ENCODE peak calls at places on chromosomes 5 and 9, in four cellular contexts. J, Z, U and D are unnamed samples.
A peak's percentile ranks its signal among the peaks of the same experiment; 100 is the strongest.

GRCh38 chr9:7358876-7359275 is 440.7 kb downstream of the DMAC1 start:
- DNase-seq in J (no peak), Z (no peak), U (no peak), D (no peak)

GRCh38 chr5:154972476-154973080 is 31.7 kb downstream of the MRPL22 start:
- DNase-seq in J (no peak), Z (peak; percentile 35), U (no peak), D (peak; percentile 55)

GRCh38 chr5:145991044-145991575 is 54.7 kb downstream of the SH3RF2 start:
- DNase-seq in J (no peak), Z (no peak), U (no peak), D (no peak)

GRCh38 chr5:84239509-84239908 is 145.2 kb downstream of the EDIL3 start:
- DNase-seq in J (no peak), Z (no peak), U (no peak), D (no peak)

GRCh38 chr5:41695920-41696582 is 174.2 kb downstream of the OXCT1 start:
- DNase-seq in J (no peak), Z (no peak), U (no peak), D (peak; percentile 17)

GRCh38 chr5:103587185-103587748 is 24.7 kb upstream of the NUDT12 start:
- DNase-seq in J (no peak), Z (peak; percentile 9), U (no peak), D (no peak)

GRCh38 chr5:175713930-175714329 is 56.1 kb downstream of the HRH2 start:
- DNase-seq in J (no peak), Z (no peak), U (no peak), D (no peak)

GRCh38 chr9:136306691-136307208 is 2.9 kb upstream of the CCDC187 start:
- DNase-seq in J (peak; percentile 44), Z (no peak), U (no peak), D (peak; percentile 52)

GRCh38 chr9:21993893-21994525 is at the start of gene CDKN2A:
- DNase-seq in J (no peak), Z (no peak), U (no peak), D (no peak)

DNA sequence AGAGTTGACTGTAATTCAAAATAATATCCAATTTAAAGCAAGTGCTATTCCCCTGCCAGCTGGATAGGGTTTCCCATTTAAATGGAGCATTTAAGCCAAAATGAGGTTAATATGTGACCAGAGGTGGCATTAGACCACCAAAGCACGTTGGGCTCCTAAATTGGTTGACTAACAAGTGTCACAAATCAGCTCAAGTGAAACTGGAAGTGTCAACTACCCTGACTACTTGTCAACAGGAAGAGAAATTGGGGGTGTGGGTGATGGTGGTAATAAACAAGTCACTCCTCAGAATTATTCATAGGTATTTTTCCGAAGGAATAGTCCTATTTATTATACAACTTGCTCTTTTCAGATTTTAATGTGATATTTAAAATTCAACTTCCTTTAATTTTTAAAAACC is 609.6 kb upstream of the TLE4 start:
- DNase-seq in J (no peak), Z (no peak), U (no peak), D (no peak)
- TF ChIP-seq RNF2 in J (no peak), Z (no peak), U (no peak), D (no peak)

GRCh38 chr9:134326754-134327526 is 685 bp downstream of the RXRA start:
- DNase-seq in J (peak; percentile 61), Z (no peak), U (no peak), D (peak; percentile 60)
- TF ChIP-seq RNF2 in J (no peak), Z (no peak), U (no peak), D (no peak)

GRCh38 chr5:151123897-151124751 is 33.5 kb downstream of the ANXA6 start:
- DNase-seq in J (no peak), Z (no peak), U (no peak), D (peak; percentile 20)

GRCh38 chr5:151128817-151129216 is 28.8 kb downstream of the ANXA6 start:
- DNase-seq in J (no peak), Z (no peak), U (no peak), D (no peak)

GRCh38 chr5:151125421-151125820 is 32.2 kb downstream of the ANXA6 start:
- DNase-seq in J (no peak), Z (no peak), U (no peak), D (no peak)

GRCh38 chr5:151127926-151128325 is 29.7 kb downstream of the ANXA6 start:
- DNase-seq in J (no peak), Z (no peak), U (no peak), D (no peak)

GRCh38 chr5:151126199-151126645 is 31.4 kb downstream of the ANXA6 start:
- DNase-seq in J (peak; percentile 89), Z (peak; percentile 68), U (peak; percentile 29), D (peak; percentile 74)
- TF ChIP-seq RNF2 in J (peak; percentile 63), Z (no peak), U (no peak), D (no peak)

GRCh38 chr9:88786291-88787054 is 204.8 kb upstream of the S1PR3 start:
- DNase-seq in J (no peak), Z (no peak), U (no peak), D (no peak)
- TF ChIP-seq RNF2 in J (no peak), Z (no peak), U (no peak), D (no peak)